ENCODE peak calls at places on chromosomes 12 and 14, in nine cellular contexts. V, R, K, S, G, M, P, D and N are unnamed samples.

GRCh38 chr12:53191096-53191884 is 10.6 kb upstream of the CSAD start:
- DNase-seq in V (no peak), R (no peak), K (no peak), S (no peak), G (no peak), M (no peak), P (no peak), D (no peak), N (no peak)

GRCh38 chr12:51721281-51721940 is 127.1 kb downstream of the FIGNL2 start:
- DNase-seq in V (peak; percentile 42), R (no peak), K (peak; percentile 21), S (peak; percentile 30), G (peak; percentile 23), M (no peak), P (peak; percentile 40), D (no peak), N (peak; percentile 18)

GRCh38 chr12:120584343-120585149 is 3.3 kb upstream of the POP5 start:
- DNase-seq in V (peak; percentile 57), R (peak; percentile 9), K (peak; percentile 53), S (peak; percentile 37), G (peak; percentile 74), M (peak; percentile 84), P (no peak), D (no peak), N (peak; percentile 59)

GRCh38 chr14:96583605-96584041 is 81.4 kb downstream of the PAPOLA start:
- DNase-seq in V (peak; percentile 16), R (no peak), K (no peak), S (no peak), G (no peak), M (no peak), P (no peak), D (no peak), N (no peak)

GRCh38 chr12:52495385-52495784 is 2.3 kb upstream of the KRT6A start:
- DNase-seq in V (no peak), R (no peak), K (no peak), S (no peak), G (peak; percentile 18), M (no peak), P (no peak), D (no peak), N (no peak)

GRCh38 chr14:50607181-50607580 is 47.2 kb downstream of the ATL1 start:
- DNase-seq in V (peak; percentile 63), R (no peak), K (no peak), S (no peak), G (no peak), M (no peak), P (no peak), D (no peak), N (no peak)

GRCh38 chr12:102479099-102479887 is 1.1 kb downstream of the IGF1 start:
- DNase-seq in V (no peak), R (no peak), K (peak; percentile 39), S (no peak), G (no peak), M (peak; percentile 25), P (no peak), D (no peak), N (no peak)

GRCh38 chr12:132711169-132711843 is 664 bp downstream of the PGAM5 start:
- DNase-seq in V (no peak), R (no peak), K (peak; percentile 34), S (no peak), G (peak; percentile 44), M (peak; percentile 33), P (peak; percentile 17), D (no peak), N (no peak)

GRCh38 chr14:73441286-73441685 is 17.1 kb downstream of the NUMB start:
- DNase-seq in V (no peak), R (no peak), K (no peak), S (no peak), G (no peak), M (no peak), P (no peak), D (no peak), N (no peak)

GRCh38 chr12:124919646-124920352 is 5.3 kb upstream of the UBC start:
- DNase-seq in V (peak; percentile 30), R (no peak), K (peak; percentile 85), S (no peak), G (no peak), M (no peak), P (peak; percentile 33), D (no peak), N (peak; percentile 58)

GRCh38 chr12:11576104-11576503 is 73.4 kb upstream of the ETV6 start:
- DNase-seq in V (no peak), R (no peak), K (no peak), S (no peak), G (no peak), M (no peak), P (peak; percentile 23), D (no peak), N (no peak)

GRCh38 chr14:105168979-105169507 is 467 bp upstream of the JAG2 start:
- DNase-seq in V (peak; percentile 52), R (no peak), K (peak; percentile 34), S (no peak), G (peak; percentile 82), M (no peak), P (no peak), D (no peak), N (peak; percentile 28)

GRCh38 chr12:65634626-65635331 is 189.5 kb upstream of the HMGA2 start:
- DNase-seq in V (no peak), R (no peak), K (no peak), S (no peak), G (no peak), M (no peak), P (no peak), D (no peak), N (no peak)

DNA sequence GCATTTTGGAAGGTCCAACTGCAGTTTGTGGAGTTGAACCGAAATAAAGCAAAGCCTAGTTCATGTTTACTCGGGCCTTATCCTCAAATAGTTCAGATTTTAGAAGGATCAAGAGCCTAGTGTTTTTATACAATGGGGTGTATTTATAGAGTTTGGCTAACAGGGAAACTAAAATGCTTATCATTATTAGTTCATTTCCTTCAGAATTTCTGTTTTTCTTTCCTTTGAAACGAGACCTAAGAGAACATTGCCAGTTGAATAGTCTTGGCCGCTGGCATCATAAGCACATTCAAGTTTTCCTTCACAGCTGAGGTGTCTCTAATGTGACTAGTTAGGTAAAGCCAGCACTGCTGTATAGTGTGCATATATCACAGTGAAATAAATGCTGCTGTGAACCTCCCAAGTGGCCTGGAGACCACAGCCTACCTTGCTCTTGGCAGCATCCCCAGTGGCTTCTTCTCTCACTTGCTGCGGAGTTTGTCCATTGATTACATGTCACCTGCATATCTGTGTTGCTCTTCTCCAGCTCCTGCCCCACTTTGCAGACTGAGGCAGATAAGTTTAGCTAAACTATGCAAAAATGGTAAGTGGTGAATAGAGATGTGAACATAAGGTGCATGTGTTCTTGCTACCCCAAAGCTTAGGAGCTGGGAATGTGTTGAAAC is 88.8 kb downstream of the ANO6 start:
- DNase-seq in V (no peak), R (no peak), K (no peak), S (no peak), G (no peak), M (no peak), P (no peak), D (no peak), N (no peak)
- H3K27ac ChIP-seq in V (no peak overlapping the region), R (no peak overlapping the region), K (no peak overlapping the region), S (no peak overlapping the region), G (no peak overlapping the region), M (peak overlapping the region; percentile 38), P (no peak overlapping the region), D (peak overlapping the region; percentile 68), N (no peak overlapping the region)

GRCh38 chr14:75047506-75047905 is 3.8 kb downstream of the MLH3 start:
- DNase-seq in V (no peak), R (no peak), K (no peak), S (no peak), G (no peak), M (no peak), P (peak; percentile 68), D (no peak), N (no peak)

GRCh38 chr14:75044760-75045159 is 6.5 kb downstream of the MLH3 start:
- DNase-seq in V (no peak), R (no peak), K (no peak), S (no peak), G (peak; percentile 18), M (no peak), P (peak; percentile 92), D (no peak), N (no peak)

GRCh38 chr14:75048101-75048500 is 3.2 kb downstream of the MLH3 start:
- DNase-seq in V (no peak), R (no peak), K (no peak), S (no peak), G (no peak), M (no peak), P (no peak), D (no peak), N (no peak)

GRCh38 chr14:75046899-75047298 is 4.4 kb downstream of the MLH3 start:
- DNase-seq in V (no peak), R (no peak), K (no peak), S (no peak), G (no peak), M (no peak), P (no peak), D (no peak), N (no peak)

GRCh38 chr14:75046275-75046674 is 5.0 kb downstream of the MLH3 start:
- DNase-seq in V (no peak), R (no peak), K (no peak), S (no peak), G (no peak), M (no peak), P (no peak), D (no peak), N (no peak)
- H3K4me1 ChIP-seq in V (peaks cover 13% of the 10 kb centered on the region), R (peaks cover 3% of the 10 kb centered on the region), K (peaks cover 17% of the 10 kb centered on the region), S (peaks cover 20% of the 10 kb centered on the region), G (peaks cover 6% of the 10 kb centered on the region), M (peaks cover 49% of the 10 kb centered on the region), P (peaks cover 17% of the 10 kb centered on the region), D (peaks cover 77% of the 10 kb centered on the region), N (peaks cover 24% of the 10 kb centered on the region)

GRCh38 chr12:103813949-103814348 is 27.1 kb downstream of the NT5DC3 start:
- DNase-seq in V (no peak), R (no peak), K (no peak), S (no peak), G (no peak), M (no peak), P (no peak), D (no peak), N (no peak)
- H3K27ac ChIP-seq in V (no peak overlapping the region), R (no peak overlapping the region), K (no peak overlapping the region), S (no peak overlapping the region), G (no peak overlapping the region), M (no peak overlapping the region), P (no peak overlapping the region), D (no peak overlapping the region), N (no peak overlapping the region)

GRCh38 chr12:10362325-10362724 is 27.5 kb downstream of the KLRK1 start:
- DNase-seq in V (no peak), R (no peak), K (no peak), S (no peak), G (no peak), M (no peak), P (no peak), D (no peak), N (no peak)

GRCh38 chr12:10364839-10365681 is 24.8 kb downstream of the KLRK1 start:
- DNase-seq in V (peak; percentile 34), R (peak; percentile 72), K (peak; percentile 89), S (no peak), G (peak; percentile 50), M (peak; percentile 71), P (peak; percentile 91), D (peak; percentile 7), N (peak; percentile 74)

GRCh38 chr12:10363922-10364838 is 25.7 kb downstream of the KLRK1 start:
- DNase-seq in V (peak; percentile 29), R (peak; percentile 50), K (peak; percentile 45), S (no peak), G (peak; percentile 48), M (peak; percentile 41), P (peak; percentile 65), D (no peak), N (peak; percentile 32)

GRCh38 chr12:10362828-10363664 is 26.8 kb downstream of the KLRK1 start:
- DNase-seq in V (no peak), R (no peak), K (no peak), S (no peak), G (no peak), M (no peak), P (no peak), D (no peak), N (no peak)

GRCh38 chr12:10363665-10363921 is 26.2 kb downstream of the KLRK1 start:
- DNase-seq in V (no peak), R (no peak), K (no peak), S (no peak), G (no peak), M (no peak), P (no peak), D (no peak), N (no peak)
- H3K4me1 ChIP-seq in V (peaks cover 21% of the 10 kb centered on the region), R (peaks cover 15% of the 10 kb centered on the region), K (peaks cover 10% of the 10 kb centered on the region), S (peaks cover 79% of the 10 kb centered on the region), G (peaks cover 2% of the 10 kb centered on the region), M (peaks cover 33% of the 10 kb centered on the region), P (peaks cover 9% of the 10 kb centered on the region), D (peaks cover 67% of the 10 kb centered on the region), N (peaks cover 16% of the 10 kb centered on the region)